ENCODE peak calls at places on chromosome 9, in six cellular contexts. N is dorsolateral prefrontal cortex, K is colonic mucosa, G is epithelial cell of esophagus, P is GM12878, S is pancreas. F is an unnamed sample.

GRCh38 chr9:89884356-89885083 is 279.7 kb downstream of the GADD45G start:
- DNase-seq in N (peak; percentile 6), K (no peak), G (no peak), P (no peak), S (no peak), F (no peak)

GRCh38 chr9:15250013-15250412 is 57.0 kb downstream of the TTC39B start:
- DNase-seq in N (peak; percentile 33), K (no peak), G (no peak), P (no peak), S (no peak), F (no peak)

GRCh38 chr9:132794730-132795380 is 83.2 kb downstream of the AK8 start:
- DNase-seq in N (no peak), K (peak; percentile 72), G (peak; percentile 42), P (no peak), S (no peak), F (no peak)

GRCh38 chr9:26537211-26537610 is 355.4 kb downstream of the CAAP1 start:
- DNase-seq in N (no peak), K (no peak), G (no peak), P (no peak), S (no peak), F (no peak)

GRCh38 chr9:91515074-91515687 is 91.5 kb upstream of the NFIL3 start:
- DNase-seq in N (no peak), K (no peak), G (peak; percentile 67), P (peak; percentile 30), S (peak; percentile 25), F (no peak)

GRCh38 chr9:86766912-86767311 is 180.4 kb downstream of the GAS1 start:
- DNase-seq in N (no peak), K (no peak), G (peak; percentile 97), P (no peak), S (peak; percentile 42), F (peak; percentile 60)

GRCh38 chr9:135559606-135560005 is 1.9 kb upstream of the PAEP start:
- DNase-seq in N (no peak), K (no peak), G (no peak), P (no peak), S (no peak), F (no peak)

GRCh38 chr9:33814816-33815215 is 2.1 kb upstream of the UBE2R2 start:
- DNase-seq in N (no peak), K (no peak), G (no peak), P (no peak), S (no peak), F (no peak)

GRCh38 chr9:13478235-13478634 is 198.7 kb upstream of the MPDZ start:
- DNase-seq in N (no peak), K (no peak), G (peak; percentile 19), P (no peak), S (no peak), F (peak; percentile 65)

GRCh38 chr9:133117271-133118178 is 3.5 kb downstream of the RALGDS start:
- DNase-seq in N (peak; percentile 95), K (no peak), G (no peak), P (no peak), S (no peak), F (no peak)

GRCh38 chr9:94212531-94212930 is 46.6 kb upstream of the ZNF169 start:
- DNase-seq in N (no peak), K (no peak), G (no peak), P (no peak), S (no peak), F (no peak)

GRCh38 chr9:113533335-113534225 is 70.1 kb downstream of the RGS3 start:
- DNase-seq in N (no peak), K (no peak), G (no peak), P (no peak), S (no peak), F (no peak)

GRCh38 chr9:83304686-83305085 is 233.5 kb downstream of the FRMD3 start:
- DNase-seq in N (peak; percentile 70), K (peak; percentile 55), G (no peak), P (no peak), S (peak; percentile 64), F (peak; percentile 94)

GRCh38 chr9:133188006-133188842 is 20.8 kb downstream of the OBP2B start:
- DNase-seq in N (peak; percentile 25), K (peak; percentile 29), G (peak; percentile 9), P (no peak), S (no peak), F (no peak)

GRCh38 chr9:125446581-125447094 is 185.0 kb downstream of the GAPVD1 start:
- DNase-seq in N (no peak), K (no peak), G (no peak), P (peak; percentile 92), S (no peak), F (no peak)

DNA sequence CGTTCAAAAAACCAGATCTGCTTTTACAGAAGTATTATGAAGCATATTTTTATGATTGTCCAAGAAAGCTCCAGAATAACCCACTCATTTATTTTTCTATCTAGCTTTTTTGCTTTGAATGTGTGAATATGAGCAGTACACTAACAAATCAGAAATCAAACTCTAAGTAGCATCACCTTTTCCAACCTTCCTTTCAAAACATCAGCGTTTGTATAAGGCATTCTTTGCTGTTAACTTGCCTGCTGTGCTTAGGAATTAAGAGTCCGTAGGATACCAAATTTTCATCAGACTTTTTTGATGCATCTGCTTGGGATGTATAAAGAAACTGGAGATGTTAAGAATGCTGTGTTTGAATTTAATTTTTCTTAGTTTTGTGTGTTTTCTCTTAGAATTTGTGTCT is 3.8 kb downstream of the TLE4 start:
- DNase-seq in N (no peak), K (no peak), G (no peak), P (no peak), S (no peak), F (no peak)
- H3K4me3 ChIP-seq in N (peak overlapping the region; percentile 97), K (no peak overlapping the region), G (no peak overlapping the region), P (no peak overlapping the region), S (no peak overlapping the region), F (peak overlapping the region; percentile 77)

DNA sequence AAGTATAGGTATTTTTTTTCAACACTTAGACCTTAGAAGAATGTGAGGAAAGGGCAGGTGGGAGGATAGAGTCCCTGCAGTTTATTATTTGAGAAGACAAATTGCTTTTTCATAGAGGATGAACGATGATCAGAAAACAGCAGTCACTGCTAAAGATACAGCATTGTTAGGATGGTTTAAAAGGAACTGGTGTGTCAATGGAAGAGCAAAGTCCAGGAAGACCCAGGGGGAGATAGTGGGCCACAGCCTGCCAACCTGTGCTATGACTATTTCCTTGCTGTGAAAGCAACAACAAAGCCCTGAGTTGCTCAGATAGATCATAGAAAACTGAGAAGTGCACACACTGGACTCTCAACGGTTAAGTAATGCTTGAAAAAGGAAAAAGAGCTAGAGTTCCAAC is 153.9 kb downstream of the CEMIP2 start:
- DNase-seq in N (no peak), K (no peak), G (no peak), P (no peak), S (no peak), F (no peak)
- TF ChIP-seq CTCF in N (no peak), K (no peak), G (no peak), P (no peak), S (no peak), F (no peak)

DNA sequence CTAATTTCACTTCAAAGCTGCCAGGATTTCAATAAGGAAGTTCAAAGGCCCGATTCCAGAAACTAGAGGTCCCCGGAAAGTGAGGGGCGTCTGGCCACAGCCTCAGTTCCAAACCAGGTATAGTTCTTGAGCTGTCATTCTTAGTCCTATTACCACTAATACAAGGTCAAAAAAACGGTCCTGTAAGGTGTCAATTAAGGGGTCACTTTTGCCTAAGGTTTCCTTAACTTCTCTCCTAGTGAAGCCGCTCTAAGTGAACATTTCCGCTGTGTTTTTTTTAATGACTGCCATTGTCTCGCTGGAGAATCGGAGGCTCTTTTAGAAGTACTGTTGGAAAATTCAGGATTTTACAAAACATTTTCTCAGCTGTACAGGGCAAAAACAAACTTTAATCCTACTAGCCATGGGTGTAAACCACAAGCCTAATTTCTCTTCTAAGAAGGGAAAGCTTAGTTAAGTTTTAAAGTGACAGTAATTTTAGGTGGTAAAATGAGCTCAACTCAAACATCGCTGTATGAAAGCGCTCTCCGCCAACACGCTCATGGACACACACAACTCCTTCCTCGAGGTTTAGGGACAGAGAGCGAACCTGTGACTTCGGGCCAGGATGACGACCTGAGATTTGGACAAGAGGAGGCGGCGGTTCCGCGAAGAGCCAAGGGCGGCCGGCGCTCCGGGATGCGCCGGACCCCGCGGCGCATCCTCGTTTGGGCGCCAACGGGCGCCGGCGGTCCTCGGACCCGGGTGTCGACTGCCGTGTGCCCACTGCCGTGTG is 76.7 kb upstream of the IFNE start:
- DNase-seq in N (no peak), K (no peak), G (peak; percentile 39), P (no peak), S (no peak), F (no peak)
- H3K4me3 ChIP-seq in N (peak overlapping the region; percentile 71), K (peak overlapping the region; percentile 46), G (peak overlapping the region; percentile 89), P (peak overlapping the region; percentile 41), S (peak overlapping the region; percentile 37), F (peak overlapping the region; percentile 84)

GRCh38 chr9:16496908-16497307 is 373.6 kb downstream of the BNC2 start:
- DNase-seq in N (no peak), K (no peak), G (no peak), P (no peak), S (no peak), F (no peak)
- TF ChIP-seq CTCF in N (no peak), K (no peak), G (peak; percentile 2), P (no peak), S (no peak), F (no peak)

DNA sequence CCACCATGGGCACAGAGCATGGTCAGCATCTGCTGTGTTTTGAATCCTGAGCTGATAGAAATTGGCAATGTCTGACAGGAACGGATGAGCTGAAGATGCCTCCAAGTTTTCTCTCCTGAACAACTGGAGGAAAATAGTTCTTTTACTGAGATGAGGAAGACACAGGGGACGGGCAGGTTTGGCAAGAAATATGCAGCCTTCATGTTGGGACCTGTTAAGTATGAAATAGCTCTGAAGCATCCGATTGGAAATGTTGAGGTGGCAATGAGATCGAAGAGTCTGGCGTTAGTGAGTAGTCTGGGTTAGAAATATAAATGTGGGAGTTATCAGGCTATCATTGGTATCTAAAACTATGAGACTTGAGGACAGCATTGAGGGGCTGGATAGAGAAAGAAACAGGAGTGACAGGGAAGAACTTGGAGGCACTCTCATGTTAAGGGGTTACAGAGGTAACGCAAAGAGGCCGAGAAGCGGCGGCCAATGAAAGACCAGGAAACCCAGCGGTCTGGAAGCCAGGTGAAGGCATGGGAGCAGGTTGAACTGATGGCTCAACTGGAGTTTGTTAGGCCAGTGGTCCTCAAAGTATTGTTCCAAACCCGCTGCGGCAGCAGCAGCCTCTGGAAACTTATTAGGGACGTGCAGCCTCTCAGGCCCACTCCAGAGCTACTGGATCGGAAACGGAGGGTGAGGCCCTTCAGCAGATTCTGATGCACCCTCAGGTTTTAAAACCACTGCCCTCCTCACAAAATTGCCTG is 1.0 kb upstream of the MAMDC2 start:
- DNase-seq in N (no peak), K (no peak), G (peak; percentile 75), P (no peak), S (no peak), F (no peak)
- H3K4me3 ChIP-seq in N (no peak overlapping the region), K (no peak overlapping the region), G (no peak overlapping the region), P (no peak overlapping the region), S (no peak overlapping the region), F (no peak overlapping the region)

GRCh38 chr9:136882109-136882946 is 4.0 kb upstream of the TRAF2 start:
- DNase-seq in N (no peak), K (peak; percentile 69), G (peak; percentile 95), P (peak; percentile 73), S (peak; percentile 74), F (no peak)

GRCh38 chr9:136888454-136888853 is 2.1 kb downstream of the TRAF2 start:
- DNase-seq in N (no peak), K (no peak), G (no peak), P (no peak), S (no peak), F (no peak)

GRCh38 chr9:136889858-136890257 is 3.5 kb downstream of the TRAF2 start:
- DNase-seq in N (no peak), K (no peak), G (no peak), P (no peak), S (no peak), F (no peak)

GRCh38 chr9:136886610-136887597 is 588 bp downstream of the TRAF2 start:
- DNase-seq in N (no peak), K (no peak), G (no peak), P (no peak), S (no peak), F (no peak)

GRCh38 chr9:136885950-136886578 is at the start of gene TRAF2:
- DNase-seq in N (peak; percentile 97), K (peak; percentile 98), G (peak; percentile 100), P (peak; percentile 98), S (peak; percentile 97), F (peak; percentile 97)
- TF ChIP-seq CTCF in N (no peak), K (no peak), G (no peak), P (no peak), S (no peak), F (no peak)